ENCODE peak calls at places on chromosomes 16 and 17, in four cellular contexts. E is Caco-2, B is body of pancreas, K is IMR-90. N is an unnamed sample. For H3K4me1 and H3K9me3, the result is how much of the 10 kb centered on the place peaks cover.

GRCh38 chr16:72455743-72456659 is 284.0 kb upstream of the PMFBP1 start:
- DNase-seq in E (no peak), B (peak), K (no peak), N (no peak)

GRCh38 chr17:10803350-10803749 is 549 bp downstream of the TMEM238L start:
- DNase-seq in B (no peak), K (no peak), E (no peak), N (no peak)

GRCh38 chr17:69462010-69462409 is 47.5 kb downstream of the MAP2K6 start:
- DNase-seq in E (no peak), B (no peak), K (no peak), N (no peak)

GRCh38 chr16:55439101-55439690 is 39.8 kb upstream of the MMP2 start:
- DNase-seq in K (no peak), E (no peak), B (peak), N (no peak)

GRCh38 chr16:13696017-13696416 is 223.9 kb upstream of the ERCC4 start:
- DNase-seq in K (no peak), B (no peak), E (no peak), N (no peak)

GRCh38 chr17:21275047-21275578 is 9.4 kb upstream of the MAP2K3 start:
- DNase-seq in K (no peak), E (no peak), B (no peak), N (peak)

GRCh38 chr16:88415381-88416323 is 32.9 kb downstream of the ZNF469 start:
- DNase-seq in B (no peak), E (no peak), K (no peak), N (no peak)

GRCh38 chr16:15404792-15405191 is 9.2 kb downstream of the MPV17L start:
- DNase-seq in K (no peak), E (no peak), B (peak), N (no peak)

GRCh38 chr16:65700599-65700998 is 578.7 kb upstream of the CDH11 start:
- DNase-seq in K (no peak), E (no peak), B (no peak), N (no peak)

GRCh38 chr16:58503166-58503862 is 3.4 kb downstream of the NDRG4 start:
- DNase-seq in B (no peak), K (no peak), E (no peak), N (no peak)

GRCh38 chr16:60337671-60338070 is 1603.6 kb upstream of the GOT2 start:
- DNase-seq in K (no peak), B (no peak), E (no peak), N (no peak)

GRCh38 chr17:48791128-48792032 is 25.6 kb downstream of the TTLL6 start:
- DNase-seq in B (peak), E (peak), K (peak), N (peak)

GRCh38 chr17:1961187-1961586 is 63.9 kb downstream of the RTN4RL1 start:
- DNase-seq in K (no peak), B (no peak), E (no peak), N (no peak)

GRCh38 chr17:61369751-61370150 is 29.9 kb upstream of the TBX2 start:
- DNase-seq in E (no peak), B (no peak), K (no peak), N (no peak)

GRCh38 chr16:29824589-29825144 is 4.4 kb downstream of the MVP start:
- DNase-seq in K (peak), E (no peak), B (no peak), N (no peak)

GRCh38 chr17:60817187-60817586 is 139.5 kb downstream of the BCAS3 start:
- DNase-seq in B (no peak), K (peak), E (no peak), N (no peak)

GRCh38 chr17:38852771-38853291 is 690 bp downstream of the RPL23 start:
- DNase-seq in K (no peak), B (no peak), E (no peak), N (no peak)

GRCh38 chr16:4660454-4661007 is 32.8 kb upstream of the NUDT16L1 start:
- DNase-seq in K (peak), B (peak), E (no peak), N (no peak)

GRCh38 chr17:4327638-4328037 is 38.8 kb downstream of the UBE2G1 start:
- DNase-seq in B (no peak), K (peak), E (no peak), N (peak)
- H3K4me1 ChIP-seq in B (under half), K (under half), E (under half), N (half or more)

GRCh38 chr16:89829630-89830437 is 1.6 kb downstream of the SPIRE2 start:
- DNase-seq in K (no peak), B (no peak), E (no peak), N (no peak)
- H3K4me3 ChIP-seq in K (no peak), B (no peak), E (peak), N (no peak)

GRCh38 chr16:10940501-10941079 is 1.7 kb downstream of the DEXI start:
- DNase-seq in E (no peak), K (peak), B (no peak), N (no peak)

GRCh38 chr16:10938844-10939648 is 3.2 kb downstream of the DEXI start:
- DNase-seq in B (no peak), E (no peak), K (no peak), N (no peak)

GRCh38 chr16:10941127-10941933 is 938 bp downstream of the DEXI start:
- DNase-seq in B (no peak), K (no peak), E (no peak), N (no peak)

GRCh38 chr16:10938321-10938720 is 3.9 kb downstream of the DEXI start:
- DNase-seq in K (no peak), B (no peak), E (no peak), N (no peak)

GRCh38 chr16:10939649-10940206 is 2.5 kb downstream of the DEXI start:
- DNase-seq in K (no peak), E (no peak), B (no peak), N (no peak)
- H3K9me3 ChIP-seq in K (under half), E (under half), B (under half), N (under half)

GRCh38 chr17:29138184-29138955 is 41.8 kb downstream of the MYO18A start:
- DNase-seq in E (no peak), K (peak), B (no peak), N (no peak)
- H3K4me1 ChIP-seq in E (under half), K (under half), B (under half), N (under half)

GRCh38 chr16:8957061-8957392 is 6.7 kb downstream of the USP7 start:
- DNase-seq in K (no peak), B (no peak), E (no peak), N (no peak)
- H3K4me3 ChIP-seq in K (no peak), B (no peak), E (no peak), N (no peak)

GRCh38 chr16:35149550-35149949 is 1690.1 kb downstream of the TP53TG3F start:
- DNase-seq in K (no peak), E (no peak), B (no peak), N (no peak)
- H3K9me3 ChIP-seq in K (under half), E (under half), B (under half), N (under half)

DNA sequence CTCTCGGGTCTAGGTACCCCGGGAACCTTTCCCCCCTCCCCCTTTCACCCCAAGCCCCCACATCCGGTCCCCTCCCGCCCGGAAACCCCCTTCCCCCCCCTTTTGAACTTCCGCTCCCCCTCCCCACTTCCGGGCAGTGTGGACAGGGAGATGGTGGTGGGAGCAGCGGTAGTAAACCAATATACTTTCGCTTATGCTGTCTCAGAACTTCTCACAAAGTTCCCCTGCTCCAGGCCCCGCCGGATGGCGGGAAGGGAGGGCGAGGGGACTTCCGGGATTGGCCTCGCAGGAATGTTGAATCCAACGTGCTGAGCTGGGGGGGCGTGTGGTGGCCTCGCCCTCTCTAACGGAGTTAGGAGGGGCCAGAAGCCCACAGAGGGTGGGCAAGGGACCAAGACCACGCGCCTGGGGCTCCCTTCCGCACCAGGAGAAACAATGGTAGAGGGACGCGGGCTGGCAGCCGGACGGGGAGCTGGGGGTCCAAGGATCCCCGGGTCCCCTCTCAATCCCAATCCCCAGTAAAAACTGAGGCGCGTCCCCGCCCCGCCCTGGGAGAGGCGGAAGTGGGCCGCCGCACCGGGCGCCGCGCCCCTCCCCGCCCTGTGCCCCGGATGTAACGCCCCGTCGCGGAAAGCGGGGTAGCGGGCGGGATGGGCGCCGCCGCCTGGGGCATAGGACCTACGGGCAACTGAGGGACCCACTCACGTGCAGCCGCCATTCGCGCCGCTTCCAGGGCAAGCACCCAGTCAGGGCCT is 742 bp downstream of the PFN1 start:
- DNase-seq in K (peak), E (peak), B (peak), N (peak)
- H3K4me1 ChIP-seq in K (under half), E (under half), B (under half), N (half or more)

DNA sequence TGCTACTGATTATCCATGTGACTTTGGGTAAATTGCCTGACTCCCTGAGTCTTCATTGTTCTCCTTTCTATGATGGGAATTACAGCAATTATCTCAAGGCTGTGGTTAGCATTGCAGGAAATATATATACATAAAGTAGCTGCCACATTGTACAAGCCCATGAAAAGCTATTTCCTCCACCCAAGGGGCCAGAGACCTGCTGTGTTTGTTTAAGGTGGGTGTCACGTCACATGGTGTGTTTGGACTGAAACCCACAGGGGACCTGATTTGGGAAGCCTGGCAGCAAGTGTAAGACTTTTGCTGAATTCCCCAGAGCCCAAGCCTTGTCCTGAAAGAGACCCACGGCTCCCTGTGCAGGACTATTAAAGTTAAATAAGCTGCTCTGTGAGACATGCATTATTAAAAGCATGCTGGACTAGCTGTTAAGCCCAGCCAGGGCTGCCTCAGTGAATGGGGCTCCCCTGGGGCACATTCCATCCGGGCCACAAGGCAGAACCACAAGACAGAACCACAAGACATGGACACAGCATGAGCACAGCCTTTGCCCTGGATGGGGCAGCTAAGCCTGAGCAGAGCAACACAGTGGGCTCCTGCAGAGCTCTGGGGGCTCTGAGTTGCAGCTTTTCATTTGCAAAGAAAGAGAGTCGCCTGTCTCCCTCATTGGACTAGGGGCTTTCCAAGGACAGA is 148.9 kb downstream of the SPACA3 start:
- DNase-seq in B (no peak), E (no peak), K (no peak), N (no peak)
- H3K4me3 ChIP-seq in B (no peak), E (no peak), K (no peak), N (no peak)

N was measured in SJSA1.